ENCODE peak calls at places on chromosomes 6 and 20, in eight cellular contexts. One of them, this sample, is unnamed. For H3K4me1 and H3K9me3, the result is how much of the 10 kb centered on the place peaks cover.

GRCh38 chr6:150866147-150867073 is 908 bp downstream of the MTHFD1L start:
- DNase-seq in right atrium auricular region: peak
- DNase-seq in right cardiac atrium: peak
- DNase-seq in suprapubic skin: peak
- DNase-seq in CD8-positive, alpha-beta T cell: peak
- DNase-seq in trophoblast cell: peak
- DNase-seq in CD8-positive, alpha-beta memory T cell: peak
- DNase-seq in cardiac muscle cell: peak
- DNase-seq in this sample: peak

GRCh38 chr6:89082439-89082838 is 1.9 kb downstream of the PNRC1 start:
- DNase-seq in right atrium auricular region: no peak
- DNase-seq in right cardiac atrium: no peak
- DNase-seq in suprapubic skin: no peak
- DNase-seq in CD8-positive, alpha-beta T cell: no peak
- DNase-seq in trophoblast cell: peak
- DNase-seq in CD8-positive, alpha-beta memory T cell: no peak
- DNase-seq in cardiac muscle cell: no peak
- DNase-seq in this sample: no peak

GRCh38 chr6:137097057-137097456 is 52.3 kb upstream of the IL20RA start:
- DNase-seq in right atrium auricular region: no peak
- DNase-seq in right cardiac atrium: no peak
- DNase-seq in suprapubic skin: no peak
- DNase-seq in CD8-positive, alpha-beta T cell: no peak
- DNase-seq in trophoblast cell: no peak
- DNase-seq in CD8-positive, alpha-beta memory T cell: no peak
- DNase-seq in cardiac muscle cell: no peak
- DNase-seq in this sample: no peak

GRCh38 chr20:64069614-64070243 is 6.7 kb downstream of the TCEA2 start:
- DNase-seq in right atrium auricular region: no peak
- DNase-seq in right cardiac atrium: no peak
- DNase-seq in suprapubic skin: no peak
- DNase-seq in CD8-positive, alpha-beta T cell: no peak
- DNase-seq in trophoblast cell: peak
- DNase-seq in CD8-positive, alpha-beta memory T cell: no peak
- DNase-seq in cardiac muscle cell: peak
- DNase-seq in this sample: no peak

GRCh38 chr6:47162231-47162630 is 120.1 kb upstream of the ADGRF1 start:
- DNase-seq in right atrium auricular region: no peak
- DNase-seq in right cardiac atrium: no peak
- DNase-seq in suprapubic skin: no peak
- DNase-seq in CD8-positive, alpha-beta T cell: no peak
- DNase-seq in trophoblast cell: no peak
- DNase-seq in CD8-positive, alpha-beta memory T cell: no peak
- DNase-seq in cardiac muscle cell: no peak
- DNase-seq in this sample: no peak

GRCh38 chr6:47634210-47635047 is 64.0 kb upstream of the ADGRF4 start:
- DNase-seq in right atrium auricular region: no peak
- DNase-seq in right cardiac atrium: no peak
- DNase-seq in suprapubic skin: no peak
- DNase-seq in CD8-positive, alpha-beta T cell: no peak
- DNase-seq in trophoblast cell: peak
- DNase-seq in CD8-positive, alpha-beta memory T cell: no peak
- DNase-seq in cardiac muscle cell: no peak
- DNase-seq in this sample: no peak

GRCh38 chr6:107114213-107114871 is 973 bp downstream of the BEND3 start:
- DNase-seq in right atrium auricular region: peak
- DNase-seq in right cardiac atrium: peak
- DNase-seq in suprapubic skin: peak
- DNase-seq in CD8-positive, alpha-beta T cell: peak
- DNase-seq in trophoblast cell: peak
- DNase-seq in CD8-positive, alpha-beta memory T cell: peak
- DNase-seq in cardiac muscle cell: peak
- DNase-seq in this sample: peak

GRCh38 chr20:16350465-16350864 is 222.8 kb downstream of the KIF16B start:
- DNase-seq in right atrium auricular region: no peak
- DNase-seq in right cardiac atrium: no peak
- DNase-seq in suprapubic skin: no peak
- DNase-seq in CD8-positive, alpha-beta T cell: no peak
- DNase-seq in trophoblast cell: no peak
- DNase-seq in CD8-positive, alpha-beta memory T cell: no peak
- DNase-seq in cardiac muscle cell: no peak
- DNase-seq in this sample: no peak

GRCh38 chr6:33217681-33218080 is 9.4 kb downstream of the RING1 start:
- DNase-seq in right atrium auricular region: no peak
- DNase-seq in right cardiac atrium: no peak
- DNase-seq in suprapubic skin: peak
- DNase-seq in CD8-positive, alpha-beta T cell: no peak
- DNase-seq in trophoblast cell: no peak
- DNase-seq in CD8-positive, alpha-beta memory T cell: no peak
- DNase-seq in cardiac muscle cell: no peak
- DNase-seq in this sample: no peak

GRCh38 chr20:3681352-3681930 is 369 bp downstream of the ADAM33 start:
- DNase-seq in right atrium auricular region: no peak
- DNase-seq in right cardiac atrium: no peak
- DNase-seq in suprapubic skin: no peak
- DNase-seq in CD8-positive, alpha-beta T cell: no peak
- DNase-seq in trophoblast cell: no peak
- DNase-seq in CD8-positive, alpha-beta memory T cell: no peak
- DNase-seq in cardiac muscle cell: no peak
- DNase-seq in this sample: no peak
- H3K4me1 ChIP-seq in right atrium auricular region: under half
- H3K4me1 ChIP-seq in right cardiac atrium: under half
- H3K4me1 ChIP-seq in suprapubic skin: under half
- H3K4me1 ChIP-seq in CD8-positive, alpha-beta T cell: under half
- H3K4me1 ChIP-seq in trophoblast cell: under half
- H3K4me1 ChIP-seq in CD8-positive, alpha-beta memory T cell: under half
- H3K4me1 ChIP-seq in cardiac muscle cell: under half
- H3K4me1 ChIP-seq in this sample: under half

DNA sequence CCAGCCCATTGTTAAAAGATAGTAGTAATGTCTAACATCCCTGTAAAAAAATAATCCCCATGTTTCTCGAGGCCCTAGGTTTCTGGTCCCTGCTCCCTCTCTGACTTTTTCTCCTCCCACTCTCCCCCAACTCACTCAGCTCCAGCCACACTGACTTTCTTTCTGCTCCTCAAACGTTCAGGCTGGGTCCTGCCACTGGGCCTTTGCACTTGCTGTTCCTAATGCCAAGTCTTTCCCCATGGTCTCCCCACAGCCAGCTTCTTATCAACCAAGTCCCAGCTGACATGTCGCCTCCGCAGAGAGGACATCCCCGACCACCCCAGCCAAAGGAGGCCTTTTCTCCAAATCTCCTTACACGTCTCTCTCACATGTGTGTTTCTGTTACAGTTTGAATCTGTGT is 21.8 kb upstream of the PTGIS start:
- DNase-seq in right atrium auricular region: no peak
- DNase-seq in right cardiac atrium: no peak
- DNase-seq in suprapubic skin: no peak
- DNase-seq in CD8-positive, alpha-beta T cell: no peak
- DNase-seq in trophoblast cell: no peak
- DNase-seq in CD8-positive, alpha-beta memory T cell: no peak
- DNase-seq in cardiac muscle cell: no peak
- DNase-seq in this sample: no peak
- H3K27ac ChIP-seq in right atrium auricular region: peak
- H3K27ac ChIP-seq in right cardiac atrium: no peak
- H3K27ac ChIP-seq in suprapubic skin: no peak
- H3K27ac ChIP-seq in CD8-positive, alpha-beta T cell: no peak
- H3K27ac ChIP-seq in trophoblast cell: no peak
- H3K27ac ChIP-seq in CD8-positive, alpha-beta memory T cell: no peak
- H3K27ac ChIP-seq in cardiac muscle cell: no peak
- H3K27ac ChIP-seq in this sample: no peak

DNA sequence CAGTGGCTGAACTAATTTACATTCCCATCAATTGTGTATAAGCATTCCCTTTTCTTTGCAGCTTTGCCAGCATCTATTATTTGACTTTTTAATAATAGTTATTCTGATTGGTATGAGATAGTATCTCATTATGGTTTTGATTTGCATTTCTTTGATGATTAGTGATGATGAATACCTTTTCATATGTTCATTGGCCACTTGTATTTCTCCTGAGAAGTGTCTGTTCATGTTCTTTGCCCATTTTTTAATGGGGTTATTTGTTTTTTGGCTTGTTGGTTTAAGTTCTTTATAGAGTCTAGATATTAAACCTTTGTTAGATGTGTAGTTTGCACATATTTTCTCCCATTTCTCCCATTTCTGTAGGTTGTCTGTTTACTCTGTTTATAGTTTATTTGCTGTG is 16.6 kb downstream of the CENPW start:
- DNase-seq in right atrium auricular region: no peak
- DNase-seq in right cardiac atrium: no peak
- DNase-seq in suprapubic skin: no peak
- DNase-seq in CD8-positive, alpha-beta T cell: no peak
- DNase-seq in trophoblast cell: no peak
- DNase-seq in CD8-positive, alpha-beta memory T cell: no peak
- DNase-seq in cardiac muscle cell: no peak
- DNase-seq in this sample: no peak
- H3K9me3 ChIP-seq in right atrium auricular region: under half
- H3K9me3 ChIP-seq in right cardiac atrium: under half
- H3K9me3 ChIP-seq in suprapubic skin: under half
- H3K9me3 ChIP-seq in CD8-positive, alpha-beta T cell: under half
- H3K9me3 ChIP-seq in trophoblast cell: under half
- H3K9me3 ChIP-seq in CD8-positive, alpha-beta memory T cell: under half
- H3K9me3 ChIP-seq in cardiac muscle cell: under half
- H3K9me3 ChIP-seq in this sample: under half

GRCh38 chr6:108796875-108797274 is 51.3 kb upstream of the ARMC2 start:
- DNase-seq in right atrium auricular region: no peak
- DNase-seq in right cardiac atrium: no peak
- DNase-seq in suprapubic skin: no peak
- DNase-seq in CD8-positive, alpha-beta T cell: no peak
- DNase-seq in trophoblast cell: peak
- DNase-seq in CD8-positive, alpha-beta memory T cell: no peak
- DNase-seq in cardiac muscle cell: no peak
- DNase-seq in this sample: no peak

GRCh38 chr6:108797951-108798671 is 50.1 kb upstream of the ARMC2 start:
- DNase-seq in right atrium auricular region: no peak
- DNase-seq in right cardiac atrium: no peak
- DNase-seq in suprapubic skin: no peak
- DNase-seq in CD8-positive, alpha-beta T cell: no peak
- DNase-seq in trophoblast cell: peak
- DNase-seq in CD8-positive, alpha-beta memory T cell: no peak
- DNase-seq in cardiac muscle cell: no peak
- DNase-seq in this sample: no peak

GRCh38 chr6:108793449-108794134 is 54.6 kb upstream of the ARMC2 start:
- DNase-seq in right atrium auricular region: no peak
- DNase-seq in right cardiac atrium: no peak
- DNase-seq in suprapubic skin: no peak
- DNase-seq in CD8-positive, alpha-beta T cell: no peak
- DNase-seq in trophoblast cell: no peak
- DNase-seq in CD8-positive, alpha-beta memory T cell: no peak
- DNase-seq in cardiac muscle cell: no peak
- DNase-seq in this sample: no peak

GRCh38 chr6:108795122-108795521 is 53.1 kb upstream of the ARMC2 start:
- DNase-seq in right atrium auricular region: no peak
- DNase-seq in right cardiac atrium: no peak
- DNase-seq in suprapubic skin: no peak
- DNase-seq in CD8-positive, alpha-beta T cell: no peak
- DNase-seq in trophoblast cell: no peak
- DNase-seq in CD8-positive, alpha-beta memory T cell: no peak
- DNase-seq in cardiac muscle cell: no peak
- DNase-seq in this sample: no peak

GRCh38 chr6:108795814-108796213 is 52.4 kb upstream of the ARMC2 start:
- DNase-seq in right atrium auricular region: no peak
- DNase-seq in right cardiac atrium: no peak
- DNase-seq in suprapubic skin: no peak
- DNase-seq in CD8-positive, alpha-beta T cell: no peak
- DNase-seq in trophoblast cell: no peak
- DNase-seq in CD8-positive, alpha-beta memory T cell: no peak
- DNase-seq in cardiac muscle cell: no peak
- DNase-seq in this sample: no peak
- H3K4me1 ChIP-seq in right atrium auricular region: under half
- H3K4me1 ChIP-seq in right cardiac atrium: under half
- H3K4me1 ChIP-seq in suprapubic skin: under half
- H3K4me1 ChIP-seq in CD8-positive, alpha-beta T cell: under half
- H3K4me1 ChIP-seq in trophoblast cell: under half
- H3K4me1 ChIP-seq in CD8-positive, alpha-beta memory T cell: under half
- H3K4me1 ChIP-seq in cardiac muscle cell: under half
- H3K4me1 ChIP-seq in this sample: under half

GRCh38 chr6:16765235-16765634 is 4.0 kb upstream of the ATXN1 start:
- DNase-seq in right atrium auricular region: no peak
- DNase-seq in right cardiac atrium: no peak
- DNase-seq in suprapubic skin: no peak
- DNase-seq in CD8-positive, alpha-beta T cell: no peak
- DNase-seq in trophoblast cell: no peak
- DNase-seq in CD8-positive, alpha-beta memory T cell: no peak
- DNase-seq in cardiac muscle cell: no peak
- DNase-seq in this sample: no peak

GRCh38 chr6:16767765-16768514 is 6.7 kb upstream of the ATXN1 start:
- DNase-seq in right atrium auricular region: no peak
- DNase-seq in right cardiac atrium: no peak
- DNase-seq in suprapubic skin: no peak
- DNase-seq in CD8-positive, alpha-beta T cell: no peak
- DNase-seq in trophoblast cell: no peak
- DNase-seq in CD8-positive, alpha-beta memory T cell: no peak
- DNase-seq in cardiac muscle cell: no peak
- DNase-seq in this sample: no peak

GRCh38 chr6:16766836-16767745 is 5.8 kb upstream of the ATXN1 start:
- DNase-seq in right atrium auricular region: no peak
- DNase-seq in right cardiac atrium: no peak
- DNase-seq in suprapubic skin: no peak
- DNase-seq in CD8-positive, alpha-beta T cell: no peak
- DNase-seq in trophoblast cell: no peak
- DNase-seq in CD8-positive, alpha-beta memory T cell: no peak
- DNase-seq in cardiac muscle cell: no peak
- DNase-seq in this sample: no peak

GRCh38 chr6:16764188-16764950 is 3.1 kb upstream of the ATXN1 start:
- DNase-seq in right atrium auricular region: no peak
- DNase-seq in right cardiac atrium: no peak
- DNase-seq in suprapubic skin: no peak
- DNase-seq in CD8-positive, alpha-beta T cell: no peak
- DNase-seq in trophoblast cell: no peak
- DNase-seq in CD8-positive, alpha-beta memory T cell: no peak
- DNase-seq in cardiac muscle cell: peak
- DNase-seq in this sample: no peak

GRCh38 chr6:16766043-16766521 is 4.8 kb upstream of the ATXN1 start:
- DNase-seq in right atrium auricular region: no peak
- DNase-seq in right cardiac atrium: no peak
- DNase-seq in suprapubic skin: no peak
- DNase-seq in CD8-positive, alpha-beta T cell: no peak
- DNase-seq in trophoblast cell: peak
- DNase-seq in CD8-positive, alpha-beta memory T cell: no peak
- DNase-seq in cardiac muscle cell: no peak
- DNase-seq in this sample: peak
- H3K27ac ChIP-seq in right atrium auricular region: no peak
- H3K27ac ChIP-seq in right cardiac atrium: no peak
- H3K27ac ChIP-seq in suprapubic skin: no peak
- H3K27ac ChIP-seq in CD8-positive, alpha-beta T cell: no peak
- H3K27ac ChIP-seq in trophoblast cell: no peak
- H3K27ac ChIP-seq in CD8-positive, alpha-beta memory T cell: no peak
- H3K27ac ChIP-seq in cardiac muscle cell: no peak
- H3K27ac ChIP-seq in this sample: no peak

DNA sequence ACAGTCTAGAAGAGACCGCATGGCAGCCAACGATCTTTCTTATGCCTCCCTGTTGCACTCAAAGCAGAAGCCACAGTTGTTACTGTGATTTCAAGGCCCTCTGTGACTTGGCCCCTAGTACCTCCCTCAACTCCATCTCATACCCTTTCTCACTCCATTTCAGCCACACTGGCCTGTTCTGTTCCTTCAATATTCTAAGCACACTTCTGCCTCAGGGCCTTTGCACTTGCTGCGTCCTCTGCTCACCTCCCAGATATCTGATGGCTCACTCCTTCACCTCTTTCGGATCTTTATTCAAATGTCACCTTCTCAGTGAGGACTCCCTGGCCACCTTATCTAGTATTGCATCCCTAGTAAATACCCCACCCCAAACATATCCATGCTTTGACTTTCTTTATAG is 29.4 kb upstream of the CCN6 start:
- DNase-seq in right atrium auricular region: no peak
- DNase-seq in right cardiac atrium: no peak
- DNase-seq in suprapubic skin: no peak
- DNase-seq in CD8-positive, alpha-beta T cell: no peak
- DNase-seq in trophoblast cell: no peak
- DNase-seq in CD8-positive, alpha-beta memory T cell: no peak
- DNase-seq in cardiac muscle cell: no peak
- DNase-seq in this sample: no peak
- H3K9me3 ChIP-seq in right atrium auricular region: under half
- H3K9me3 ChIP-seq in right cardiac atrium: under half
- H3K9me3 ChIP-seq in suprapubic skin: under half
- H3K9me3 ChIP-seq in CD8-positive, alpha-beta T cell: under half
- H3K9me3 ChIP-seq in trophoblast cell: under half
- H3K9me3 ChIP-seq in CD8-positive, alpha-beta memory T cell: under half
- H3K9me3 ChIP-seq in cardiac muscle cell: under half
- H3K9me3 ChIP-seq in this sample: under half